ENCODE peak calls at places on chromosome 19, in six cellular contexts. X, T, F, Z, C and E are unnamed samples.

GRCh38 chr19:16594681-16595091 is 22.5 kb upstream of the SLC35E1 start:
- DNase-seq in X (no peak), T (no peak), F (no peak), Z (no peak), C (no peak), E (no peak)

GRCh38 chr19:49301165-49301865 is 23.7 kb downstream of the SLC6A16 start:
- DNase-seq in X (peak), T (no peak), F (peak), Z (peak), C (peak), E (peak)

GRCh38 chr19:17352608-17353280 is 15.4 kb downstream of the GTPBP3 start:
- DNase-seq in X (no peak), T (no peak), F (no peak), Z (no peak), C (no peak), E (no peak)

GRCh38 chr19:48926909-48927308 is 6.6 kb upstream of the DHDH start:
- DNase-seq in X (peak), T (peak), F (no peak), Z (peak), C (peak), E (peak)

GRCh38 chr19:52664461-52664860 is 26.3 kb upstream of the ZNF83 start:
- DNase-seq in X (no peak), T (no peak), F (no peak), Z (no peak), C (no peak), E (no peak)

GRCh38 chr19:18850560-18851375 is 19.0 kb downstream of the UPF1 start:
- DNase-seq in X (no peak), T (no peak), F (no peak), Z (no peak), C (no peak), E (no peak)

GRCh38 chr19:20470345-20471119 is 95.0 kb downstream of the ZNF737 start:
- DNase-seq in X (peak), T (no peak), F (no peak), Z (no peak), C (no peak), E (peak)

GRCh38 chr19:33470686-33471085 is 50.9 kb downstream of the PEPD start:
- DNase-seq in X (no peak), T (no peak), F (no peak), Z (no peak), C (no peak), E (no peak)

GRCh38 chr19:7983286-7983950 is 22.0 kb downstream of the ELAVL1 start:
- DNase-seq in X (no peak), T (no peak), F (no peak), Z (no peak), C (no peak), E (no peak)

GRCh38 chr19:37572203-37572602 is 22.4 kb downstream of the ZNF571 start:
- DNase-seq in X (no peak), T (no peak), F (no peak), Z (no peak), C (no peak), E (no peak)

GRCh38 chr19:3494051-3494450 is 6.4 kb downstream of the DOHH start:
- DNase-seq in X (no peak), T (no peak), F (no peak), Z (no peak), C (no peak), E (peak)

GRCh38 chr19:50794074-50794777 is 4.0 kb downstream of the ACP4 start:
- DNase-seq in X (peak), T (no peak), F (no peak), Z (peak), C (no peak), E (no peak)

GRCh38 chr19:56837492-56837891 is 3.0 kb downstream of the PEG3 start:
- DNase-seq in X (peak), T (no peak), F (no peak), Z (peak), C (no peak), E (peak)